ENCODE peak calls at places on chromosomes 16 and 17, in seven cellular contexts. I, H, N, K, F, W and D are unnamed samples.

GRCh38 chr17:81385320-81386111 is 9.7 kb upstream of the BAHCC1 start:
- DNase-seq in I (peak), H (no peak), N (no peak), K (no peak), F (no peak), W (peak), D (no peak)

GRCh38 chr17:74008196-74008595 is 195.3 kb upstream of the RPL38 start:
- DNase-seq in I (peak), H (no peak), N (no peak), K (no peak), F (no peak), W (no peak), D (peak)

GRCh38 chr17:19470529-19471261 is 59.7 kb downstream of the RNF112 start:
- DNase-seq in I (no peak), H (peak), N (no peak), K (peak), F (no peak), W (peak), D (no peak)

GRCh38 chr17:78973196-78973595 is 6.5 kb downstream of the LGALS3BP start:
- DNase-seq in I (no peak), H (peak), N (no peak), K (no peak), F (no peak), W (no peak), D (no peak)

GRCh38 chr17:29243792-29244191 is 2.9 kb upstream of the CRYBA1 start:
- DNase-seq in I (no peak), H (no peak), N (peak), K (no peak), F (no peak), W (no peak), D (no peak)

GRCh38 chr16:30561212-30561816 is 3.1 kb upstream of the ZNF764 start:
- DNase-seq in I (no peak), H (no peak), N (no peak), K (peak), F (no peak), W (peak), D (no peak)

GRCh38 chr17:67658265-67658664 is 59.5 kb upstream of the NOL11 start:
- DNase-seq in I (no peak), H (no peak), N (no peak), K (no peak), F (no peak), W (no peak), D (no peak)

GRCh38 chr17:58491510-58492045 is 3.4 kb upstream of the HSF5 start:
- DNase-seq in I (no peak), H (no peak), N (no peak), K (no peak), F (no peak), W (no peak), D (no peak)

GRCh38 chr17:76643553-76644148 is at the start of gene ST6GALNAC1:
- DNase-seq in I (no peak), H (no peak), N (no peak), K (peak), F (peak), W (no peak), D (no peak)

GRCh38 chr17:55549140-55549539 is 37.9 kb upstream of the SMIM36 start:
- DNase-seq in I (no peak), H (no peak), N (peak), K (no peak), F (no peak), W (no peak), D (peak)

GRCh38 chr16:62225675-62226074 is 189.4 kb upstream of the CDH8 start:
- DNase-seq in I (peak), H (peak), N (peak), K (peak), F (no peak), W (no peak), D (no peak)